ENCODE peak calls at places on chromosomes 1 and 21, in ten cellular contexts. I, M, E, S, V, Y, R, T, U and A are unnamed samples.

GRCh38 chr1:244102051-244102450 is 51.0 kb downstream of the ZBTB18 start:
- DNase-seq in I (no peak), M (no peak), E (no peak), S (no peak), V (no peak), Y (no peak), R (no peak), T (no peak), U (no peak), A (no peak)

GRCh38 chr1:68800182-68800581 is 303.3 kb upstream of the DEPDC1 start:
- DNase-seq in I (no peak), M (no peak), E (no peak), S (no peak), V (no peak), Y (no peak), R (no peak), T (no peak), U (no peak), A (no peak)

GRCh38 chr1:27577504-27578188 is 26.3 kb downstream of the AHDC1 start:
- DNase-seq in I (no peak), M (no peak), E (no peak), S (no peak), V (no peak), Y (no peak), R (no peak), T (no peak), U (no peak), A (no peak)

GRCh38 chr21:42397291-42398129 is 1.7 kb upstream of the TMPRSS3 start:
- DNase-seq in I (no peak), M (no peak), E (no peak), S (no peak), V (peak), Y (no peak), R (peak), T (no peak), U (no peak), A (no peak)

GRCh38 chr1:32464191-32464715 is 619 bp upstream of the ZBTB8B start:
- DNase-seq in I (no peak), M (no peak), E (peak), S (peak), V (no peak), Y (no peak), R (no peak), T (no peak), U (no peak), A (peak)

GRCh38 chr1:197776348-197777082 is 1.2 kb upstream of the DENND1B start:
- DNase-seq in I (no peak), M (no peak), E (no peak), S (no peak), V (no peak), Y (no peak), R (no peak), T (no peak), U (no peak), A (no peak)

GRCh38 chr1:21544095-21544494 is 34.9 kb downstream of the ALPL start:
- DNase-seq in I (no peak), M (no peak), E (no peak), S (no peak), V (no peak), Y (no peak), R (no peak), T (no peak), U (no peak), A (no peak)

GRCh38 chr1:199898654-199899053 is 128.9 kb upstream of the NR5A2 start:
- DNase-seq in I (no peak), M (no peak), E (no peak), S (no peak), V (no peak), Y (no peak), R (no peak), T (no peak), U (no peak), A (no peak)

GRCh38 chr1:88736633-88737248 is 52.7 kb downstream of the PKN2 start:
- DNase-seq in I (no peak), M (no peak), E (no peak), S (no peak), V (peak), Y (no peak), R (peak), T (peak), U (no peak), A (peak)

GRCh38 chr1:18784523-18784833 is 75.0 kb downstream of the TAS1R2 start:
- DNase-seq in I (no peak), M (no peak), E (no peak), S (no peak), V (no peak), Y (no peak), R (no peak), T (no peak), U (no peak), A (peak)

GRCh38 chr1:239315623-239316217 is 70.6 kb upstream of the CHRM3 start:
- DNase-seq in I (no peak), M (no peak), E (no peak), S (no peak), V (no peak), Y (no peak), R (no peak), T (no peak), U (no peak), A (no peak)

GRCh38 chr21:31414601-31415000 is 70.5 kb upstream of the TIAM1 start:
- DNase-seq in I (no peak), M (no peak), E (no peak), S (no peak), V (no peak), Y (no peak), R (no peak), T (no peak), U (no peak), A (no peak)

GRCh38 chr1:114081145-114082046 is 72.3 kb downstream of the SYT6 start:
- DNase-seq in I (no peak), M (no peak), E (no peak), S (peak), V (no peak), Y (no peak), R (no peak), T (no peak), U (no peak), A (no peak)

GRCh38 chr1:43559714-43560113 is 29.0 kb downstream of the PTPRF start:
- DNase-seq in I (no peak), M (no peak), E (no peak), S (no peak), V (no peak), Y (no peak), R (no peak), T (no peak), U (no peak), A (no peak)

GRCh38 chr1:183029591-183030000 is 6.4 kb downstream of the LAMC1 start:
- DNase-seq in I (no peak), M (no peak), E (no peak), S (no peak), V (no peak), Y (no peak), R (no peak), T (no peak), U (no peak), A (no peak)

GRCh38 chr1:218390625-218391024 is 45.5 kb downstream of the TGFB2 start:
- DNase-seq in I (no peak), M (no peak), E (no peak), S (no peak), V (no peak), Y (no peak), R (no peak), T (no peak), U (no peak), A (no peak)

GRCh38 chr1:88608139-88608943 is 75.7 kb upstream of the PKN2 start:
- DNase-seq in I (no peak), M (no peak), E (no peak), S (no peak), V (peak), Y (no peak), R (peak), T (no peak), U (no peak), A (peak)

GRCh38 chr1:62989497-62989896 is 205.6 kb downstream of the ATG4C start:
- DNase-seq in I (no peak), M (no peak), E (no peak), S (no peak), V (no peak), Y (no peak), R (no peak), T (no peak), U (no peak), A (peak)

GRCh38 chr1:29469457-29469856 is 233.1 kb downstream of the PTPRU start:
- DNase-seq in I (no peak), M (no peak), E (no peak), S (peak), V (no peak), Y (no peak), R (no peak), T (no peak), U (no peak), A (no peak)

GRCh38 chr21:31293986-31294385 is 50.1 kb downstream of the TIAM1 start:
- DNase-seq in I (no peak), M (no peak), E (no peak), S (no peak), V (no peak), Y (no peak), R (no peak), T (no peak), U (peak), A (no peak)

GRCh38 chr1:1421147-1421906 is at the start of gene ANKRD65:
- DNase-seq in I (no peak), M (no peak), E (no peak), S (no peak), V (peak), Y (no peak), R (no peak), T (peak), U (no peak), A (no peak)

GRCh38 chr1:39115271-39116110 is 89.0 kb upstream of the MACF1 start:
- DNase-seq in I (no peak), M (no peak), E (no peak), S (no peak), V (no peak), Y (no peak), R (peak), T (no peak), U (no peak), A (no peak)

GRCh38 chr1:7783178-7783711 is 846 bp upstream of the PER3 start:
- DNase-seq in I (peak), M (peak), E (peak), S (peak), V (peak), Y (no peak), R (peak), T (peak), U (no peak), A (peak)

GRCh38 chr1:17346046-17346789 is 25.8 kb upstream of the PADI6 start:
- DNase-seq in I (no peak), M (no peak), E (no peak), S (no peak), V (peak), Y (no peak), R (no peak), T (no peak), U (no peak), A (no peak)

GRCh38 chr1:28927442-28928305 is 13.3 kb downstream of the EPB41 start:
- DNase-seq in I (no peak), M (no peak), E (no peak), S (no peak), V (peak), Y (no peak), R (peak), T (no peak), U (no peak), A (no peak)

GRCh38 chr1:8194481-8195227 is 123.3 kb upstream of the SLC45A1 start:
- DNase-seq in I (no peak), M (no peak), E (no peak), S (no peak), V (no peak), Y (no peak), R (no peak), T (no peak), U (no peak), A (no peak)

GRCh38 chr1:43327549-43328292 is 9.9 kb upstream of the MPL start:
- DNase-seq in I (no peak), M (no peak), E (no peak), S (no peak), V (no peak), Y (no peak), R (no peak), T (no peak), U (no peak), A (no peak)

GRCh38 chr21:26811031-26811430 is 34.2 kb downstream of the ADAMTS1 start:
- DNase-seq in I (no peak), M (no peak), E (no peak), S (no peak), V (no peak), Y (no peak), R (no peak), T (no peak), U (no peak), A (no peak)

GRCh38 chr1:90580176-90580575 is 136.9 kb downstream of the BARHL2 start:
- DNase-seq in I (no peak), M (no peak), E (no peak), S (no peak), V (no peak), Y (no peak), R (no peak), T (no peak), U (no peak), A (no peak)